ENCODE peak calls at places on chromosomes 4 and X, in nine cellular contexts. C, R, K, S, G, E, M, O and P are unnamed samples.

GRCh38 chr4:26909369-26909768 is 48.7 kb downstream of the STIM2 start:
- DNase-seq in E (no peak), C (no peak), R (no peak), G (no peak), M (peak), K (peak), O (no peak), S (no peak), P (no peak)

GRCh38 chr4:78061939-78062603 is 4.9 kb downstream of the FRAS1 start:
- DNase-seq in S (no peak), E (no peak), O (no peak), R (no peak), M (no peak), K (no peak), C (no peak), G (no peak), P (peak)

GRCh38 chr4:14025891-14026290 is 398.4 kb upstream of the BOD1L1 start:
- DNase-seq in O (no peak), K (no peak), S (no peak), R (no peak), M (no peak), G (no peak), E (no peak), C (no peak), P (no peak)

GRCh38 chrX:15645266-15645665 is 19.3 kb downstream of the CLTRN start:
- DNase-seq in E (no peak), K (peak), C (no peak), M (no peak), R (no peak), G (no peak), O (no peak), S (no peak), P (no peak)

GRCh38 chr4:25818293-25819240 is 44.2 kb downstream of the SEL1L3 start:
- DNase-seq in G (no peak), C (no peak), K (peak), R (no peak), O (no peak), M (peak), S (no peak), E (no peak), P (no peak)

GRCh38 chr4:181909368-181909767 is 333.8 kb upstream of the TENM3 start:
- DNase-seq in E (no peak), R (no peak), M (peak), S (no peak), K (peak), O (no peak), G (no peak), C (no peak), P (peak)

GRCh38 chr4:159023741-159024140 is 79.1 kb upstream of the RAPGEF2 start:
- DNase-seq in O (no peak), C (no peak), R (no peak), K (no peak), G (no peak), M (no peak), S (no peak), E (no peak), P (no peak)

GRCh38 chr4:68175562-68176155 is 46.0 kb upstream of the TMPRSS11F start:
- DNase-seq in K (peak), E (no peak), O (peak), C (no peak), R (peak), S (no peak), M (peak), G (no peak), P (peak)

GRCh38 chr4:95243892-95244291 is 304.9 kb downstream of the UNC5C start:
- DNase-seq in K (no peak), C (no peak), O (no peak), R (peak), M (no peak), S (no peak), G (no peak), E (no peak), P (no peak)

GRCh38 chr4:185282968-185283367 is 73.6 kb downstream of the SNX25 start:
- DNase-seq in R (peak), K (peak), O (no peak), E (no peak), C (no peak), G (no peak), M (peak), S (no peak), P (peak)

GRCh38 chr4:76279462-76279861 is 27.1 kb upstream of the STBD1 start:
- DNase-seq in M (no peak), E (no peak), R (no peak), O (no peak), C (no peak), S (no peak), G (no peak), K (no peak), P (peak)

GRCh38 chr4:108359130-108359709 is 190.5 kb upstream of the LEF1 start:
- DNase-seq in E (no peak), O (no peak), G (no peak), K (no peak), S (no peak), C (no peak), M (no peak), R (no peak), P (no peak)

GRCh38 chr4:89434364-89434988 is 126.9 kb upstream of the GPRIN3 start:
- DNase-seq in E (no peak), G (no peak), K (peak), R (no peak), O (peak), C (no peak), S (no peak), M (peak), P (peak)

GRCh38 chr4:77092832-77093800 is 17.3 kb upstream of the CCNI start:
- DNase-seq in R (no peak), K (peak), M (no peak), G (no peak), O (no peak), S (no peak), E (no peak), C (no peak), P (peak)

GRCh38 chr4:2085496-2085901 is 26.4 kb downstream of the NAT8L start:
- DNase-seq in S (peak), G (peak), E (peak), M (no peak), K (no peak), O (no peak), C (no peak), R (no peak), P (no peak)

GRCh38 chrX:133415276-133416105 is at the start of gene GPC4:
- DNase-seq in S (peak), R (no peak), K (no peak), M (no peak), E (peak), C (no peak), O (peak), G (peak), P (peak)

GRCh38 chrX:154486396-154487207 is at the start of gene UBL4A:
- DNase-seq in K (peak), G (peak), C (peak), E (peak), S (peak), R (peak), O (peak), M (peak), P (peak)

GRCh38 chr4:112472318-112472717 is 43.7 kb downstream of the NEUROG2 start:
- DNase-seq in K (no peak), R (no peak), C (no peak), E (no peak), S (no peak), M (no peak), O (no peak), G (no peak), P (no peak)

GRCh38 chr4:41575207-41575606 is 37.2 kb downstream of the LIMCH1 start:
- DNase-seq in G (no peak), O (no peak), S (no peak), M (no peak), C (no peak), R (no peak), E (no peak), K (peak), P (peak)

GRCh38 chr4:139822391-139822790 is 156.8 kb downstream of the MGST2 start:
- DNase-seq in C (no peak), M (no peak), O (no peak), E (no peak), R (no peak), S (no peak), K (no peak), G (no peak), P (no peak)

GRCh38 chr4:122747883-122748282 is 15.4 kb downstream of the BBS12 start:
- DNase-seq in O (no peak), R (no peak), C (no peak), K (peak), E (no peak), G (no peak), M (peak), S (no peak), P (peak)

GRCh38 chr4:139808381-139809206 is 143.0 kb downstream of the MGST2 start:
- DNase-seq in O (no peak), M (peak), E (no peak), K (no peak), G (no peak), C (no peak), R (no peak), S (no peak), P (no peak)

GRCh38 chrX:74449322-74449936 is 28.1 kb downstream of the SLC16A2 start:
- DNase-seq in R (no peak), G (no peak), O (peak), S (no peak), E (peak), K (no peak), M (peak), C (no peak), P (peak)

GRCh38 chrX:11908371-11908770 is 150.3 kb downstream of the MSL3 start:
- DNase-seq in K (peak), S (no peak), R (peak), M (no peak), E (no peak), C (no peak), O (no peak), G (no peak), P (peak)

GRCh38 chr4:40933272-40934053 is 183.7 kb downstream of the NSUN7 start:
- DNase-seq in K (peak), R (no peak), G (no peak), C (no peak), S (no peak), E (no peak), O (no peak), M (peak), P (peak)

GRCh38 chrX:65744965-65745364 is 77.5 kb downstream of the MSN start:
- DNase-seq in R (no peak), S (no peak), O (no peak), C (no peak), K (peak), M (peak), E (no peak), G (no peak), P (peak)

GRCh38 chr4:8762951-8763735 is 108.5 kb downstream of the HMX1 start:
- DNase-seq in C (no peak), E (no peak), O (no peak), K (no peak), S (peak), R (no peak), M (no peak), G (peak), P (no peak)

GRCh38 chr4:1096841-1097240 is 16.5 kb downstream of the RNF212 start:
- DNase-seq in K (no peak), M (no peak), G (no peak), C (no peak), S (peak), O (no peak), E (no peak), R (no peak), P (no peak)

GRCh38 chrX:142819461-142819860 is 206.3 kb upstream of the SPANXN4 start:
- DNase-seq in M (no peak), G (no peak), E (no peak), O (no peak), C (no peak), S (no peak), K (no peak), R (no peak), P (no peak)

DNA sequence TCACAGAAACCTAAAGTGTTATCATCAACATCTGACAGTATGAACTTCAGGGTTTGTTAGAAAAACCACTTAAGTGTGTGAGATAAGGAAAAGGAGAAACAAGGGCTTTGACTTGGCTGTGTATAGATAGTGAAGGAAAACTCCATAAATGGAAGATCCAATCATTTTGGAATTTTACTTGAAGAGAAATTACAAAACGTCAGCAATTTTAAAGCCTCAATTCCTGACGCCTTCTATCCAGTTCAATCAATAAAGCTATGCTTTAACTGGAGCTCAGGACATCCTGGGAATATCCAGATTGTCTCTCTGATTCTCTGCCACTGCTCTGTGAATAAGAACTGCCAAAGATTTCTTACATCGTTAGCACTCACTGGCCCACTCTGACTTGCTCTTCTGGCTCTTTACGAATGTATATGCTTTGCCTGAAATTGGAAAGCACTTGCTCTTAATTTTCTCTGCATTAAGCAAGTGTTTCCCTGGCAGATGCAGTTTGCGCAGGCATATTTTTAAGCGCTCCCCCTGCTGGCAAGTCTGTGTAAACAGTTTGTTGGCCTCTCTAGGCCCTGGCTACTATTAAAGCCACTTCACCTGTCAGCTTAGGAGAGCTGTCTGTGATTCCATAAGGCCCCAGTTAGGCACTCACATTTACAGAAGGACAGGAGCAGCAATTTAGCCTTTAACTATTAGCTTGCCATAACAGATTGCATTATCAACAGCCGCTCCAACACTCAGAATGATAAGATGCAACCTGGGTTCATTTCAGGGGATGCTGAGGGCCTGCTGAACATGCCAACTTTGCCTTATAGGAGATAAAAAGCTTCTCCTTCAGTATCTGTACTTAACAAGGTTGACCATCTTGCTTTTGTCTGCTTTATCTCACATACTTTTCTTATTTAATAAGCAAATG is 251.4 kb upstream of the DDX53 start:
- DNase-seq in G (no peak), K (peak), S (no peak), O (peak), M (peak), C (no peak), E (peak), R (peak), P (peak)
- TF ChIP-seq CTCF in G (peak), K (peak), S (peak), O (peak), M (peak), C (peak), E (peak), R (peak), P (peak)

GRCh38 chr4:169185133-169185956 is 85.4 kb downstream of the SH3RF1 start:
- DNase-seq in C (no peak), G (no peak), E (no peak), O (no peak), K (no peak), S (no peak), R (no peak), M (no peak), P (no peak)
- TF ChIP-seq CTCF in C (no peak), G (no peak), E (peak), O (no peak), K (no peak), S (no peak), R (no peak), M (peak), P (no peak)

GRCh38 chr4:73142995-73143547 is 73.6 kb upstream of the COX18 start:
- DNase-seq in S (no peak), M (no peak), K (peak), O (no peak), G (no peak), C (no peak), E (no peak), R (no peak), P (no peak)
- TF ChIP-seq CTCF in S (no peak), M (peak), K (peak), O (peak), G (no peak), C (no peak), E (no peak), R (no peak), P (no peak)

DNA sequence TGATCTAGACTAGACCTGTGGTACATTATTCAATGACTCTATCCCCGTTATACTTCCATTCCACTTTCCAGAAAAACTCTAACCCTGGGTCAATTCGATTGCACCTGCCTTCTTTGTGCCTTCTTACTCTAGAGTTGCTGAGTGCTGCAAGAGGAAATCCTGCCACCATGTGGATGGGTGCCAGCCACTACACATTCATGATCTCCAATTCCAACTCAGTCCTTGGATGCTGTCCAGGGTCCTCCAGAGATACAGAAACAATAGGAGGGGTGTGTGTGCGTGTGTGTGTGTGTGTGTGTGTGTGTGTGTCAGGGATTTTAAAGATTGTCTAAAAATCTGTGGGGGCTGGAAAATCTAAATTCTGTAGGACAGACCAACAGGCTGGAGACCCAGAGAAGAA is 42.9 kb upstream of the INTS6L start:
- DNase-seq in R (peak), S (no peak), C (peak), E (peak), O (peak), M (peak), G (peak), K (peak), P (peak)
- TF ChIP-seq CTCF in R (peak), S (peak), C (no peak), E (peak), O (peak), M (peak), G (peak), K (peak), P (peak)

DNA sequence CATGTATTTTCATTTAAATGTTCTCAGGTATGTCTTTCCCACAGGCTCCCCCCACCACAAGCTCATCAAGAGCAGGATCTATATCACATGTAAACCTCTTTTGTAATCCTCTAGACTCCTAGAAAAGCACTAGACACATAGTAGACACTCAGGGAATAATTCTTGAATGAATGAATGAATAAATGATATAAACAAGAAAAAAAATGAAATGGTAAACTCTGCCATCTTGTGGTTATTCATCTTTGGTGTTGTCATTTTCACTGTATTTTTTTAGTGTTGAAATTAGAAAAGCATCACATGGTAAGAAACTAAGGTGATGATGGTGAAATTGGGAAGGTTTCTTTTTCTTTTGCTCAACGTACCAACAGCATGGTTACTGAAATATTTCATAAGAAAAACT is 34.2 kb upstream of the C1GALT1C1 start:
- DNase-seq in O (peak), S (no peak), E (no peak), C (no peak), M (peak), K (peak), G (no peak), R (no peak), P (peak)
- TF ChIP-seq CTCF in O (peak), S (peak), E (peak), C (no peak), M (peak), K (no peak), G (no peak), R (peak), P (peak)

DNA sequence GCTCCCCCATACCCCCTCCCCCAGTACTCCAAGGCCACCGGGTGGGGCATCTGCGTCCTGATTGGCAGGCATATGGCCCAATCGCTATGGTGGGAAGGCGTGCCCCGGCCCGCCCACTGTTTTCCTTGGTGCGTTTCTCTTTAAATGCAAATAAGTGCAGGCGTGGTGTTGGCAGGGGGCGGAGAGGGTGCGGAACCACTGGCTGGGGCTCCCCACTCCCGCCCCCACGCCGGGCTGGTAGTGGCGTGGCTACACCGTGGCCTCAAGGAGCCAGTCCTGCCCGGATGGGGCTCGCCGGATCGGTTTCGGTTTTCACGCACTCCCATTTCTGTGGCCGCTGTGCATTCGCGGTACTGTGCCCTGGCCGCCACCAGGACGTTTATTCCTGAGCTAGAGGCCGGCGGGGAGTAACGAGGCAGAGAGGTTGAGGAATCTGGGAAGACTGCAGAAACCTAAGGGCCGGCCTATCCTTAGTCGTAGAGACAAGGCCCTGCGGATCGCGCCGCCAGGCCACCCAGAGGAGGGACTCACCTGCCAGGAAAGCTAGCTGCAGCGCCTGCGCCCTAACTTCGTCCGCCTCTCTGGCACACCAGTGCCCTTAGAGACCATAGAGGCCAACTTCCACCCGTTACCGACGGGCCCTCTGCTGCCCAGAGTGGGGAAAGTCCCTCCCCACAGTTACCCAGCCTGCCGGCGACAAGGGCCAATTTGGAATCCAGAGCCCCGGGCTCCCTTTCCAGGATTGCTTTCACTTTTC is 405 bp upstream of the AMER1 start:
- DNase-seq in R (peak), O (peak), S (peak), E (peak), M (peak), C (peak), K (peak), G (peak), P (peak)
- TF ChIP-seq CTCF in R (peak), O (no peak), S (no peak), E (peak), M (no peak), C (no peak), K (peak), G (peak), P (no peak)

DNA sequence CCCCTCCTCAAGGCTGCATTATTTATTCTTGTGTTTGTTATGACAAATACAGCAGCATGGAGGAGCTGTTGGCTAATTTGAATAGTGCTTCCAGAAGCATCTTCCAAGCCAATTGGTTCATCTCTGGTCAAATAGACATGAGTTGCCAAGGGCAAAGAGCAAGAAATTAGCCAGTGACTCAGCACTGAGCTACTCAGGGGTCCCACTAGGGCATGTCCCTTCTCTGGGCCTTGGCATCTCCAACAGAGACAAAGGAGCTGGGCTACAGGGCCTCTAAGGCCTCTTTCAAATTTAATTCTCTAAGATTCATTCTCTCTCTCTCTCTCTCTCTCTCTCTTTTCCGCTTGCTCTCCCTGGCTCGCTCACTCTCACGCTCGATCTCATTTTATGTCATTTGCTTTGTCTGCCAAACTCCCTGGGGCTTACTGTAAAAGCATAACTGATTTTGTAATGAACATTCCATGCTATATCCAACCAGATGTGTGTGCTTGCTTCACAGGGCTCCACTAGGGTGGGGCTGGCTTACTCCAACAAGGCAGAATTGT is 86.7 kb upstream of the MAGEA4 start:
- DNase-seq in O (no peak), R (no peak), M (peak), K (peak), G (no peak), S (no peak), C (no peak), E (no peak), P (peak)
- TF ChIP-seq CTCF in O (peak), R (peak), M (no peak), K (peak), G (no peak), S (no peak), C (no peak), E (no peak), P (peak)